ENCODE peak calls at places on chromosomes 12 and 14, in eight cellular contexts. P, Z, N, J, R, F, C and O are unnamed samples.
A peak's percentile ranks its signal among the peaks of the same experiment; 100 is the strongest.

GRCh38 chr14:34241185-34241711 is 220.8 kb downstream of the SPTSSA start:
- DNase-seq in P (no peak), Z (no peak), N (no peak), J (no peak), R (no peak), F (no peak), C (no peak), O (peak; percentile 86)

GRCh38 chr14:100271247-100271939 is 32.4 kb downstream of the YY1 start:
- DNase-seq in P (no peak), Z (peak; percentile 30), N (no peak), J (peak; percentile 14), R (no peak), F (no peak), C (peak; percentile 24), O (no peak)

GRCh38 chr12:24222968-24223367 is 273.5 kb upstream of the SOX5 start:
- DNase-seq in P (no peak), Z (peak; percentile 81), N (no peak), J (no peak), R (no peak), F (no peak), C (no peak), O (no peak)

GRCh38 chr12:127191124-127191523 is 1075.8 kb upstream of the TMEM132C start:
- DNase-seq in P (no peak), Z (no peak), N (no peak), J (no peak), R (no peak), F (no peak), C (peak; percentile 53), O (no peak)

GRCh38 chr12:124456652-124457152 is 110.7 kb downstream of the NCOR2 start:
- DNase-seq in P (peak; percentile 31), Z (no peak), N (no peak), J (no peak), R (no peak), F (peak; percentile 77), C (no peak), O (no peak)

GRCh38 chr14:100882991-100883788 is 20.3 kb downstream of the RTL1 start:
- DNase-seq in P (no peak), Z (no peak), N (no peak), J (no peak), R (no peak), F (peak; percentile 68), C (no peak), O (no peak)

GRCh38 chr14:35470775-35471174 is 63.2 kb upstream of the INSM2 start:
- DNase-seq in P (no peak), Z (peak; percentile 45), N (no peak), J (no peak), R (no peak), F (no peak), C (peak; percentile 14), O (no peak)

GRCh38 chr14:30527196-30527595 is 31.8 kb upstream of the G2E3 start:
- DNase-seq in P (no peak), Z (no peak), N (no peak), J (no peak), R (no peak), F (no peak), C (no peak), O (no peak)

GRCh38 chr12:121905746-121906145 is 12.6 kb upstream of the CFAP251 start:
- DNase-seq in P (no peak), Z (no peak), N (no peak), J (no peak), R (no peak), F (no peak), C (no peak), O (no peak)

GRCh38 chr12:52186135-52186840 is 5.5 kb downstream of the KRT80 start:
- DNase-seq in P (no peak), Z (peak; percentile 82), N (no peak), J (no peak), R (no peak), F (no peak), C (peak; percentile 86), O (no peak)

GRCh38 chr12:55738113-55739024 is 4.6 kb upstream of the GDF11 start:
- DNase-seq in P (peak; percentile 85), Z (peak; percentile 93), N (peak; percentile 61), J (peak; percentile 91), R (peak; percentile 72), F (peak; percentile 92), C (peak; percentile 94), O (peak; percentile 96)

GRCh38 chr12:89243786-89244185 is 108.5 kb downstream of the DUSP6 start:
- DNase-seq in P (peak; percentile 80), Z (no peak), N (no peak), J (no peak), R (no peak), F (no peak), C (no peak), O (no peak)

GRCh38 chr12:89084751-89085150 is 267.6 kb downstream of the DUSP6 start:
- DNase-seq in P (no peak), Z (peak; percentile 91), N (no peak), J (no peak), R (no peak), F (no peak), C (no peak), O (peak; percentile 81)